ENCODE peak calls at places on chromosome 17, in nine cellular contexts. R is stimulated activated CD8-positive, alpha-beta memory T cell treated with anti-CD3 and anti-CD28 coated beads, Interleukin-7, amount 100 ng/mL, for 24 hours; W is activated CD4-positive, alpha-beta T cell treated with anti-CD3 and anti-CD28 coated beads, Interleukin-2, amount 10 ng/mL, durations not matched to agents 7 days and 5 days; B is activated T-helper 1 cell treated with anti-CD3 and anti-CD28 coated beads, Interleukin-12 subunit alpha, Interleukin-12 subunit beta, Interleukin-2, Interleukin-4 antibody, amounts not matched to agents 30 ng/mL and 10 ng/mL and 1 ng/mL, durations not matched to agents 14 hours and 24 hours and 36 hours; S is cardiac muscle cell; Y is EL; I is neural progenitor cell; E is fibroblast of mammary gland; K is posterior cingulate gyrus. C is an unnamed sample.

GRCh38 chr17:21460358-21460757 is 84.2 kb downstream of the KCNJ12 start:
- DNase-seq in R (no peak), W (no peak), B (no peak), S (no peak), Y (peak), I (no peak), E (peak), K (no peak), C (no peak)

GRCh38 chr17:82241183-82241925 is 12.5 kb downstream of the SLC16A3 start:
- DNase-seq in R (no peak), W (no peak), B (no peak), S (no peak), Y (peak), I (no peak), E (peak), K (peak), C (no peak)

GRCh38 chr17:7355053-7355452 is at the start of gene TMEM95:
- DNase-seq in R (no peak), W (no peak), B (no peak), S (no peak), Y (peak), I (no peak), E (no peak), K (peak), C (no peak)

GRCh38 chr17:2438823-2439222 is 38.0 kb upstream of the MNT start:
- DNase-seq in R (no peak), W (no peak), B (no peak), S (no peak), Y (peak), I (no peak), E (peak), K (no peak), C (no peak)

GRCh38 chr17:70089513-70090148 is 14.6 kb downstream of the KCNJ16 start:
- DNase-seq in R (no peak), W (no peak), B (no peak), S (no peak), Y (no peak), I (no peak), E (no peak), K (no peak), C (no peak)

GRCh38 chr17:21375757-21376584 is at the start of gene KCNJ12:
- DNase-seq in R (no peak), W (no peak), B (no peak), S (peak), Y (peak), I (peak), E (no peak), K (peak), C (no peak)

GRCh38 chr17:13640559-13640958 is 38.8 kb upstream of the HS3ST3A1 start:
- DNase-seq in R (no peak), W (no peak), B (no peak), S (no peak), Y (no peak), I (peak), E (no peak), K (no peak), C (no peak)

GRCh38 chr17:37286430-37286829 is 89.4 kb upstream of the C17orf78 start:
- DNase-seq in R (no peak), W (no peak), B (no peak), S (no peak), Y (no peak), I (peak), E (no peak), K (no peak), C (no peak)

GRCh38 chr17:57818066-57818465 is 31.8 kb downstream of the MRPS23 start:
- DNase-seq in R (no peak), W (no peak), B (no peak), S (no peak), Y (no peak), I (no peak), E (no peak), K (no peak), C (no peak)

GRCh38 chr17:628089-628488 is 86.5 kb downstream of the VPS53 start:
- DNase-seq in R (no peak), W (no peak), B (no peak), S (no peak), Y (no peak), I (no peak), E (no peak), K (no peak), C (no peak)

GRCh38 chr17:4433515-4434031 is at the start of gene SPNS3:
- DNase-seq in R (no peak), W (peak), B (peak), S (no peak), Y (peak), I (no peak), E (no peak), K (no peak), C (no peak)

GRCh38 chr17:60141111-60142018 is 8.4 kb upstream of the CA4 start:
- DNase-seq in R (no peak), W (no peak), B (no peak), S (peak), Y (peak), I (peak), E (no peak), K (peak), C (no peak)

GRCh38 chr17:78159575-78160158 is 8.7 kb upstream of the SYNGR2 start:
- DNase-seq in R (no peak), W (no peak), B (no peak), S (no peak), Y (peak), I (no peak), E (peak), K (no peak), C (no peak)

GRCh38 chr17:55743103-55743679 is 7.7 kb upstream of the PCTP start:
- DNase-seq in R (no peak), W (no peak), B (no peak), S (no peak), Y (peak), I (no peak), E (peak), K (no peak), C (no peak)

GRCh38 chr17:7042507-7043194 is 1.2 kb downstream of the SLC16A11 start:
- DNase-seq in R (no peak), W (no peak), B (no peak), S (no peak), Y (no peak), I (peak), E (no peak), K (no peak), C (no peak)

GRCh38 chr17:67443931-67444597 is 67.0 kb downstream of the PITPNC1 start:
- DNase-seq in R (no peak), W (no peak), B (no peak), S (no peak), Y (no peak), I (no peak), E (peak), K (no peak), C (no peak)

GRCh38 chr17:180380-181212 is 854 bp downstream of the DOC2B start:
- DNase-seq in R (no peak), W (no peak), B (no peak), S (peak), Y (no peak), I (peak), E (no peak), K (no peak), C (no peak)

GRCh38 chr17:4032738-4033137 is 68.5 kb upstream of the ATP2A3 start:
- DNase-seq in R (no peak), W (no peak), B (no peak), S (no peak), Y (no peak), I (peak), E (no peak), K (no peak), C (no peak)

GRCh38 chr17:16269658-16270057 is 52.6 kb downstream of the PIGL start:
- DNase-seq in R (no peak), W (no peak), B (no peak), S (no peak), Y (peak), I (no peak), E (peak), K (no peak), C (no peak)

GRCh38 chr17:58281511-58282011 is 826 bp upstream of the MPO start:
- DNase-seq in R (no peak), W (no peak), B (no peak), S (no peak), Y (no peak), I (no peak), E (no peak), K (peak), C (no peak)

GRCh38 chr17:33436321-33436720 is 143.2 kb upstream of the ASIC2 start:
- DNase-seq in R (no peak), W (no peak), B (no peak), S (no peak), Y (peak), I (no peak), E (peak), K (no peak), C (no peak)

GRCh38 chr17:18040287-18040858 is 1.2 kb downstream of the GID4 start:
- DNase-seq in R (no peak), W (no peak), B (no peak), S (no peak), Y (peak), I (peak), E (no peak), K (no peak), C (no peak)

GRCh38 chr17:382644-383533 is 30.3 kb upstream of the RPH3AL start:
- DNase-seq in R (no peak), W (no peak), B (no peak), S (peak), Y (peak), I (peak), E (no peak), K (no peak), C (peak)

GRCh38 chr17:31415640-31416502 is 24.4 kb downstream of the RAB11FIP4 start:
- DNase-seq in R (no peak), W (no peak), B (no peak), S (no peak), Y (no peak), I (no peak), E (no peak), K (peak), C (no peak)

GRCh38 chr17:37710344-37710886 is 34.4 kb downstream of the HNF1B start:
- DNase-seq in R (no peak), W (no peak), B (no peak), S (no peak), Y (peak), I (peak), E (peak), K (no peak), C (peak)